ENCODE peak calls at places on chromosomes 5 and 9, in four cellular contexts. C is H1, B is HepG2, I is K562. K is an unnamed sample.
A peak's percentile ranks its signal among the peaks of the same experiment; 100 is the strongest.

GRCh38 chr5:173917788-173918786 is 29.9 kb downstream of the CPEB4 start:
- DNase-seq in C (no peak), I (peak; percentile 52), B (peak; percentile 37), K (peak; percentile 86)

GRCh38 chr5:128538249-128539037 is 398 bp upstream of the FBN2 start:
- DNase-seq in B (no peak), I (no peak), C (peak; percentile 49), K (no peak)

GRCh38 chr9:131407717-131408195 is 13.9 kb downstream of the PRRC2B start:
- DNase-seq in B (peak; percentile 44), C (no peak), I (peak; percentile 43), K (no peak)

GRCh38 chr5:13480834-13481233 is 463.7 kb downstream of the DNAH5 start:
- DNase-seq in C (no peak), B (no peak), I (no peak), K (no peak)

GRCh38 chr9:123225374-123225813 is 43.0 kb downstream of the STRBP start:
- DNase-seq in I (no peak), C (peak; percentile 50), B (peak; percentile 29), K (peak; percentile 81)

GRCh38 chr5:77960863-77961396 is 184.8 kb upstream of the TBCA start:
- DNase-seq in I (no peak), C (no peak), B (no peak), K (no peak)

GRCh38 chr9:133658442-133659431 is 22.6 kb downstream of the DBH start:
- DNase-seq in I (peak; percentile 83), C (no peak), B (peak; percentile 81), K (no peak)

GRCh38 chr5:114377946-114378345 is 16.1 kb downstream of the KCNN2 start:
- DNase-seq in I (no peak), B (no peak), C (no peak), K (no peak)

GRCh38 chr5:60687927-60688720 is 11.8 kb downstream of the DEPDC1B start:
- DNase-seq in B (peak; percentile 85), C (no peak), I (peak; percentile 19), K (no peak)

GRCh38 chr9:99635032-99635431 is 186.7 kb upstream of the NR4A3 start:
- DNase-seq in C (no peak), B (no peak), I (no peak), K (no peak)

DNA sequence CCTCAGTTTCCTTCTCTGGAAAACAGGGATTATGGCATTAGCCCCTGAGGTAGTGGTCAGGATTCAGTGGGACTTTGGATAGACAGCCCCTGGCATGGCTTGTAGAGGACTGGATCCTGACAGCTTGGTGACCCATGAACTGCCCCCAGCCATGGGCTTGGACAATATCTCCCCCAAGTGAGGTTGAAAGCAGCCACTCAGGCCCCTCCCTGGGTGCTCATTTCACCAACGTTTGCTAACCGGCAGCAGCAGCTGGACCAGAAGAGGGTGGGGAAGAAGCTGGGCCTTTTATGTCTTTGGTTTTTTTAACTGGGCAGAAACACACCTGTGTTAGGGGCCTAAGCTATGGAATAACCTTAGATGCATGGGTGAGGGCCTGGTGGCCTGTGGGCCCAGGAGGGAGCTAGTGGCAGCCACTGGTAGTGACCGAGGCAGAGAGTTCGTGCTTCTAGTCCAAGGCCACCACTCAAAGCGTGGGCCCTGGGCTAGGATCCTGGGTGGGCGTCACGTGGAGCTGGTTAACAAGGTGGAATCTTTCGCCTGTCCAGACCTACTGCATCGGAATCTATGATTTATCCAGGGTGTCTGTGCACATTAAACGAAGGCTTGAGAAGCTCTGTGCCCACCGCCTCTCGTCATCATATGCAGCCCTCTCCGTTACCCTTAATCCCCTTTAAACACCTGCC is 1.9 kb downstream of the SLC2A8 start:
- DNase-seq in I (no peak), C (no peak), B (no peak), K (no peak)
- TF ChIP-seq HDAC6 in I (no peak), C (no peak), B (no peak), K (no peak)

GRCh38 chr5:1194378-1194777 is 7.0 kb upstream of the SLC6A19 start:
- DNase-seq in C (no peak), I (no peak), B (no peak), K (no peak)

GRCh38 chr5:1192971-1193590 is 8.3 kb upstream of the SLC6A19 start:
- DNase-seq in C (no peak), B (no peak), I (no peak), K (no peak)

GRCh38 chr5:1195439-1195838 is 6.0 kb upstream of the SLC6A19 start:
- DNase-seq in B (no peak), I (no peak), C (no peak), K (no peak)

GRCh38 chr5:1195916-1196315 is 5.5 kb upstream of the SLC6A19 start:
- DNase-seq in B (no peak), I (no peak), C (no peak), K (no peak)

GRCh38 chr5:1193591-1193985 is 7.8 kb upstream of the SLC6A19 start:
- DNase-seq in I (no peak), B (no peak), C (no peak), K (no peak)
- TF ChIP-seq MAX in I (no peak), B (no peak), C (no peak), K (no peak)

DNA sequence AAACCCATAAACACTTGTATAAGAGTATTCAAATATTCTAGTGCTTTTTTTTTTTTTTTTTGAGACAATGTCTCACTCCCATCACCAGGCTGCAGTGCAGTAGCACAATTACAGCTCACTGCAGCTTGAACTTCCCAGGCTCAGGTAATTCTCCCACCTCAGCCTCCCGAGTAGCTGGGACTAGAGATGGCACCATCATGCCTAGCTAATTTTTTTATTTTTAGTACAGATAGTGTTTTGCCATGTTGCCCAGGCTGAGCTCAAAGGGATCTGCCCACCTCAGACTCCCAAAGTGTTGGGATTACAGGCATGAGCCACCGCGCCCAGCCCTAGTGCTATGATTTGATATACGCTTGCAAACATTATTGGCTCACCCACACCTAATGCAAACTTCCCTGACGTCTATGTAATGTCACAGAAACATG is 11.8 kb downstream of the IL6ST start:
- DNase-seq in C (no peak), I (no peak), B (no peak), K (no peak)
- TF ChIP-seq HDAC6 in C (no peak), I (no peak), B (no peak), K (no peak)

GRCh38 chr5:141941307-141941706 is 16.7 kb downstream of the PCDH12 start:
- DNase-seq in B (no peak), I (no peak), C (no peak), K (no peak)
- TF ChIP-seq MAX in B (no peak), I (no peak), C (no peak), K (no peak)

GRCh38 chr5:146789712-146790660 is 88.6 kb downstream of the PPP2R2B start:
- DNase-seq in B (no peak), C (peak; percentile 38), I (no peak), K (no peak)
- TF ChIP-seq HDAC6 in B (no peak), C (no peak), I (no peak), K (no peak)

GRCh38 chr5:7629559-7629958 is 221.4 kb downstream of the CFAP90 start:
- DNase-seq in I (no peak), B (no peak), C (no peak), K (no peak)
- TF ChIP-seq MAX in I (no peak), B (no peak), C (no peak), K (no peak)